ENCODE peak calls at places on chromosomes 13 and 19, in seven cellular contexts. B is RWPE1; S is skeletal muscle cell; R is uterus; I is activated CD4-positive, alpha-beta T cell treated with anti-CD3 and anti-CD28 coated beads, Interleukin-2, amount 10 ng/mL, durations not matched to agents 7 days and 5 days; F is psoas muscle; C is lower lobe of right lung. K is an unnamed sample.

GRCh38 chr19:41967056-41967783 is 8.1 kb upstream of the RABAC1 start:
- DNase-seq in F (no peak), R (no peak), S (no peak), C (no peak), B (no peak), I (no peak), K (no peak)

GRCh38 chr19:55452381-55453325 is 8.8 kb downstream of the ISOC2 start:
- DNase-seq in R (peak; percentile 81), B (peak; percentile 73), C (no peak), I (peak; percentile 43), S (no peak), F (peak; percentile 76), K (peak; percentile 66)

GRCh38 chr19:10861118-10861651 is 10.2 kb upstream of the CARM1 start:
- DNase-seq in B (no peak), S (no peak), I (peak; percentile 42), F (no peak), R (no peak), C (peak; percentile 63), K (no peak)

GRCh38 chr19:33271246-33272021 is 30.9 kb downstream of the CEBPA start:
- DNase-seq in C (no peak), F (no peak), I (no peak), S (no peak), B (no peak), R (no peak), K (no peak)

GRCh38 chr19:29645491-29645867 is 19.8 kb upstream of the PLEKHF1 start:
- DNase-seq in F (no peak), I (no peak), B (no peak), C (no peak), R (no peak), S (no peak), K (no peak)

GRCh38 chr19:10270180-10270615 is 722 bp upstream of the ICAM1 start:
- DNase-seq in R (peak; percentile 47), S (no peak), I (peak; percentile 75), C (peak; percentile 93), B (no peak), F (peak; percentile 69), K (peak; percentile 76)

GRCh38 chr13:40589285-40590109 is 76.9 kb downstream of the FOXO1 start:
- DNase-seq in F (peak; percentile 42), C (no peak), R (no peak), B (peak; percentile 74), I (no peak), S (peak; percentile 52), K (no peak)

GRCh38 chr13:44660050-44660449 is 83.9 kb upstream of the TSC22D1 start:
- DNase-seq in C (no peak), S (no peak), I (no peak), R (no peak), B (no peak), F (no peak), K (no peak)

GRCh38 chr13:26406791-26407190 is 150.7 kb upstream of the WASF3 start:
- DNase-seq in S (no peak), C (no peak), R (no peak), I (no peak), F (no peak), B (no peak), K (no peak)

GRCh38 chr19:45809643-45810159 is 5.4 kb downstream of the RSPH6A start:
- DNase-seq in F (no peak), R (no peak), C (no peak), B (no peak), S (peak; percentile 45), I (no peak), K (no peak)